ENCODE peak calls at places on chromosomes 7 and 10, in four cellular contexts. O, D, B and G are unnamed samples.

GRCh38 chr7:10085231-10085630 is 888.4 kb upstream of the PHF14 start:
- DNase-seq in O (no peak), D (no peak), B (no peak), G (no peak)

GRCh38 chr7:131111081-131111576 is 216.5 kb upstream of the MKLN1 start:
- DNase-seq in O (peak; percentile 47), D (no peak), B (peak; percentile 47), G (no peak)

GRCh38 chr10:86671985-86672710 is 3.8 kb downstream of the LDB3 start:
- DNase-seq in O (no peak), D (no peak), B (no peak), G (peak; percentile 80)

GRCh38 chr7:155009570-155010157 is 6.7 kb upstream of the PAXIP1 start:
- DNase-seq in O (no peak), D (peak; percentile 51), B (peak; percentile 47), G (no peak)

GRCh38 chr10:114499630-114500190 is 95.4 kb upstream of the AFAP1L2 start:
- DNase-seq in O (no peak), D (no peak), B (peak; percentile 67), G (no peak)

GRCh38 chr7:738723-739454 is 11.8 kb upstream of the PRKAR1B start:
- DNase-seq in O (no peak), D (no peak), B (no peak), G (peak; percentile 55)

GRCh38 chr7:51621956-51622355 is 305.3 kb upstream of the COBL start:
- DNase-seq in O (no peak), D (no peak), B (no peak), G (no peak)

GRCh38 chr7:101486056-101486763 is 123.5 kb downstream of the COL26A1 start:
- DNase-seq in O (no peak), D (peak; percentile 85), B (no peak), G (no peak)

GRCh38 chr7:145557805-145558204 is 558.8 kb upstream of the CNTNAP2 start:
- DNase-seq in O (no peak), D (no peak), B (no peak), G (no peak)

GRCh38 chr7:85931919-85932318 is 711.8 kb upstream of the GRM3 start:
- DNase-seq in O (no peak), D (no peak), B (no peak), G (no peak)

GRCh38 chr10:127441350-127442219 is 107.5 kb upstream of the NPS start:
- DNase-seq in O (no peak), D (peak; percentile 83), B (no peak), G (no peak)

GRCh38 chr10:90138844-90139243 is 437.5 kb downstream of the KIF20B start:
- DNase-seq in O (no peak), D (no peak), B (peak; percentile 27), G (no peak)
- TF ChIP-seq CTCF in O (no peak), D (peak; percentile 79), B (peak; percentile 34), G (peak; percentile 22)

GRCh38 chr10:71835671-71836593 is 15.1 kb downstream of the PSAP start:
- DNase-seq in O (peak; percentile 75), D (no peak), B (peak; percentile 98), G (peak; percentile 58)

GRCh38 chr10:71838264-71839211 is 12.5 kb downstream of the PSAP start:
- DNase-seq in O (no peak), D (no peak), B (no peak), G (no peak)

GRCh38 chr10:71836594-71836970 is 14.5 kb downstream of the PSAP start:
- DNase-seq in O (no peak), D (no peak), B (peak; percentile 70), G (no peak)

GRCh38 chr10:71834343-71834674 is 16.7 kb downstream of the PSAP start:
- DNase-seq in O (no peak), D (no peak), B (no peak), G (no peak)

GRCh38 chr10:71837085-71837827 is 13.8 kb downstream of the PSAP start:
- DNase-seq in O (no peak), D (peak; percentile 62), B (peak; percentile 47), G (no peak)
- TF ChIP-seq CTCF in O (no peak), D (peak; percentile 73), B (peak; percentile 28), G (peak; percentile 55)

GRCh38 chr7:66905689-66906088 is 15.3 kb upstream of the TMEM248 start:
- DNase-seq in O (no peak), D (peak; percentile 62), B (peak; percentile 15), G (no peak)
- TF ChIP-seq CTCF in O (no peak), D (peak; percentile 62), B (peak; percentile 17), G (no peak)

DNA sequence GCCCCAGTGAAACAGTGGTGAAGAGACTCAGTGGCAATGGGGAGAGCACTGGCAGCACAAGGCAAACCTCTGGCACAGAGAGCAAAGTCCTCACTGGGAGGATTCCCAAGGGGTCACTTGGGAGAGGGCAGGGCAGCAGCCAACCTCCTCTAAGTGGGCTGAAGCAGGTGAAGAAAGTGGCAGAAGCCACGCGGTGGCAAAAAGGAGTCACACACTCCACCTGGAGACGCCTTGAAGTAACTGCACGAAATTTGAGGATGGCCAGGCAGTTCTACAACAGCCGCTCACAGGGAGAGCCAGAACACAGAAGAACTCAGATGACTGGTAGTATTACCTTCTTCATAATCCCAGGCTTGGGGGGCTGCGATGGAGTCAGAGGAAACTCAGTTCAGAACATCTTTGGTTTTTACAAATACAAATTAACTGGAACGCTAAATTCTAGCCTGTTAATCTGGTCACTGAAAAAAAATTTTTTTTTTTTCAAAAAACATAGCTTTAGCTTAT is 603 bp upstream of the IL6 start:
- DNase-seq in O (peak; percentile 43), D (peak; percentile 84), B (peak; percentile 74), G (no peak)
- TF ChIP-seq CTCF in O (peak; percentile 55), D (peak; percentile 79), B (peak; percentile 70), G (peak; percentile 61)

GRCh38 chr7:95919574-95919973 is 147.2 kb downstream of the DYNC1I1 start:
- DNase-seq in O (no peak), D (no peak), B (no peak), G (no peak)
- TF ChIP-seq CTCF in O (no peak), D (no peak), B (no peak), G (no peak)

GRCh38 chr10:78992333-78992732 is 76.4 kb upstream of the ZMIZ1 start:
- DNase-seq in O (no peak), D (no peak), B (peak; percentile 35), G (no peak)
- TF ChIP-seq CTCF in O (no peak), D (no peak), B (no peak), G (no peak)

GRCh38 chr7:117012284-117013174 is 59.2 kb downstream of the ST7 start:
- DNase-seq in O (no peak), D (no peak), B (peak; percentile 84), G (no peak)
- TF ChIP-seq CTCF in O (no peak), D (peak; percentile 64), B (peak; percentile 53), G (peak; percentile 36)

GRCh38 chr7:17183630-17184328 is 114.7 kb upstream of the AHR start:
- DNase-seq in O (no peak), D (no peak), B (no peak), G (no peak)

GRCh38 chr7:17185690-17186070 is 112.8 kb upstream of the AHR start:
- DNase-seq in O (no peak), D (no peak), B (peak; percentile 75), G (no peak)

GRCh38 chr7:17178562-17178961 is 119.9 kb upstream of the AHR start:
- DNase-seq in O (no peak), D (no peak), B (no peak), G (no peak)

GRCh38 chr7:17184805-17185689 is 113.4 kb upstream of the AHR start:
- DNase-seq in O (no peak), D (no peak), B (no peak), G (no peak)

DNA sequence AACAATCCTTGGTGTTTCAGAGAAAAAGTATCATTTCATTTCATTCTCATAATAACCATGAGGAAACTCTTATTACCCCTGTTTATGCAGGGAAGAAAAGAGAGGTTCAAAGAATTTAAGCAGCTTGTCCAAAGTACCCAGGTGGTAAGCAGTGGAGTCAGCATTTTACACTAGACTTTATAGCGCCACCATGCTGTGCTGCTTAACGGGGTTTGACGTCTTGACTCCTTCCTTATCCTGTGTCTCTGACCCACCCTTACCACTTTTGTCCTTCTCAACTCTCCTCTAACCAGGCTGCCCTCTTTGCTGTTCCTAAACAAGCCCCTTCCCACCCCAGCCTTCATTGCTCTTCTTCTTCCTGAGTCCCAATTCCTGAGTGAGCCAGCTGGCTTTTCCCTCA is 117.0 kb upstream of the AHR start:
- DNase-seq in O (no peak), D (no peak), B (no peak), G (no peak)
- TF ChIP-seq CTCF in O (no peak), D (peak; percentile 28), B (no peak), G (no peak)